ENCODE peak calls at places on chromosome 3, in four cellular contexts. G is WTC11, A is A549, L is HepG2. Y is an unnamed sample.

GRCh38 chr3:169604568-169604967 is 58.9 kb downstream of the MECOM start:
- DNase-seq in G (no peak), A (no peak), L (no peak), Y (no peak)

GRCh38 chr3:159513867-159514380 is 474.7 kb upstream of the IL12A start:
- DNase-seq in G (no peak), A (no peak), L (no peak), Y (no peak)

GRCh38 chr3:30073622-30074021 is 532.8 kb upstream of the TGFBR2 start:
- DNase-seq in G (no peak), A (no peak), L (no peak), Y (no peak)

GRCh38 chr3:12741205-12741604 is 17.9 kb downstream of the TMEM40 start:
- DNase-seq in G (no peak), A (no peak), L (no peak), Y (no peak)

GRCh38 chr3:186991470-186991869 is 61.1 kb downstream of the ST6GAL1 start:
- DNase-seq in G (no peak), A (no peak), L (no peak), Y (no peak)

GRCh38 chr3:134449277-134449676 is 36.5 kb downstream of the ANAPC13 start:
- DNase-seq in G (peak), A (no peak), L (peak), Y (peak)

GRCh38 chr3:52225452-52226228 is at the start of gene TLR9:
- DNase-seq in G (no peak), A (no peak), L (no peak), Y (no peak)

GRCh38 chr3:172673210-172673679 is 37.6 kb downstream of the NCEH1 start:
- DNase-seq in G (peak), A (peak), L (peak), Y (peak)

GRCh38 chr3:59016930-59017616 is 32.8 kb downstream of the CFAP20DC start:
- DNase-seq in G (no peak), A (no peak), L (no peak), Y (no peak)

GRCh38 chr3:62318365-62318751 is 55.0 kb downstream of the FEZF2 start:
- DNase-seq in G (peak), A (no peak), L (no peak), Y (no peak)

GRCh38 chr3:147267431-147267830 is 138.9 kb downstream of the ZIC4 start:
- DNase-seq in G (no peak), A (no peak), L (no peak), Y (no peak)
- TF ChIP-seq HMGXB4 in G (no peak), A (no peak), L (no peak), Y (no peak)

DNA sequence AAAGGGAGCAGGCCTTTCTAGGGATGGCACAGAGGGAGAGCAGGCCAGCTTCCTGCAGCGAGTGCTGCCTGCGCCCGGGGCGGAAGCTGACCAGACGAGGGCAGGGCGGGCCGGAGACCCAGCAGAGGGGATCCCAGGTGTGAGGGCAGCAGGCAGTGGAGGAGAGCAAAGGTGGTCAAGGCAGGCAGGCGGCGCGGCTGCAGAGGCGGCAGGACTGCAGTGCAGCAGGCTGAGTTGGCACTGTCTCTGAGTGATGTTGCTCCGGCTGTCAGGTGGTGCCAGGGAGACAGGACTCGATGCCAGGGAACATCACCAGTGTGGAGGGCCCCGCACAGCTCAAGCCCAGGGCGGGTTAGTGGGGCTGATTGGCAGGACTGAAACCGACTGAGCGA is 22.3 kb upstream of the PLXNA1 start:
- DNase-seq in G (no peak), A (no peak), L (no peak), Y (no peak)
- TF ChIP-seq HMGXB4 in G (no peak), A (no peak), L (no peak), Y (no peak)

DNA sequence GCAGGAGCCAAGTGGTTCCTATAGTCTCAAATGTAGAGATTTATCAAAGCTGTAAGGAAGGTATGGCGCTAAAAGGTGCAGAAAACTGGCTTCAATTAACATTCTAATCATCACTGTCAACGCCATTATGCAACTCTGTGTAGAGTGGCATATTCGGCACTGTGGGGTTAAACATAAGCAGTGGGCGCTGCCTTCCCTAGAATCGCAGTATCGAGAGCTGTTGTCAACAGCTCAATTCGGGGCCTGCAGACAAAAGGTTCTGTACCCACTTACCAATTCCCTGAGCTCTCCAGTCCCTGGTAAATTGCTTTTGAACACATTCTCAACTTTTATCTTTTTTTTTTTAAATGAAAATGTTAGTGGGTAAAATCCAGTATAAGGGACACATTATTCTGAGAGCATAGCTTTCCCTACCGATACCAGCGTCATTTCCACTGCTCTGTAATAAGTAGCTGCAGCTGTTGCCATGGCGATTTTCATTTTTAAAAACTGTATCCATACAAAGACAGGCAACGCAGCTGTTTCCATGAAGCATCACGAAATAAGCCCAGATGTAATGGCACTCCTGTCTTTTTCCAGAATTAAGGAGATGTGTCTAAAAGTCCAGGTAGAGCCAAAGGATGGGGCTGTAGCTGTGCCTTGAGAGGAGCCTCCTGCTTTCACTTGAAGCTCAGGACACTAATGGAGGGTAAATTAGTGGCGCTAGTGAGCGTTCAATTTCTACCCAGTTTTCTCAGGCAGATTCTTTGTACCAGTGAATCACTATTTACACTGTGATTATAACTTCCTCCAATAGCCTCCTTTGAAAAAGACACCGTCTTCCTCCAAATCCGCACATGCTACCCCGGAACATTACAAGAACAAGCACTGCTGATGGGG is 250.3 kb downstream of the SLC9A9 start:
- DNase-seq in G (no peak), A (no peak), L (no peak), Y (no peak)
- TF ChIP-seq HMGXB4 in G (no peak), A (no peak), L (no peak), Y (no peak)

DNA sequence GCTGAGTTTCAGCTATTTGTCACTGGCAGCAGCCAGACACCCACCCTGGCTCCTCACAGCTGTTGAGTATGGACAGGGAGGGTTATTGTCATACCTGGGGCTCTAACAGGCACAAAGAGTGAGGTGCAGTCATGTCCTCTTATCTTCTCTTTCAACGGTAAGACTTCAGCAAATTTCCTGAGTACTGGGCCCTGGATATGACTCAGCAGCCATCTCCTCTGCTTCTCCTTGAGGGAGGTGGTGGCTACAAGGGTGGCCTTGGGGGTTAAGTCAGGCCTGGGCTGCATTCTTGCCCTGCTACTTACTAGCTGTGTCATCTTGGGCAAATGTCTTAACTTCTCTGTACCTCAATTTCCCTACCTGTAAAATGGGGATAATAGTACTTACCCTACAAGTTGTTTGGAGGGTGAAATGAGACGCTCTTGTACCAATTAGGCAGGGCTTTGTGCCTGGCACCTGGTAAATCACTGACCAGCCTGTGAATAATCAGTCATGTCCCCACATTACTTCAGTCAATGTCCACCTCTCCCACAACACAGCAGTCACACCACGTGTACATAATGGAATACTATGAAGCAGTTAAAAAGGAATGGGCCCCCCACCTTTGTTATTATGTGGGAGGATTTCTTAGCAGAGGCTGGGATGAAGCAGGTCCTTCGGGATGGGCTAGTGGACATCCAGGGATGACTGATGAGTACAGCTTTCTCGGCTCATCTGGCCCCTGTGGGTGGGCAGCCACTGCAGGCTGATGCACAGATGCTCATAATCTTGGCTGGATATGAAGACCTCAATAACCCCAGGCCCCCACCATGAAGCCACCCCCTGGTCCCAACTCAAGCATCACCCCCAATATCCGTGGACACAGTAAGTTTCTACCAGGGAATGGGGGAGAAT is 528.8 kb downstream of the SHQ1 start:
- DNase-seq in G (no peak), A (no peak), L (no peak), Y (peak)
- TF ChIP-seq HMGXB4 in G (no peak), A (no peak), L (no peak), Y (no peak)

GRCh38 chr3:5056005-5056391 is 66.1 kb upstream of the ARL8B start:
- DNase-seq in G (no peak), A (no peak), L (no peak), Y (no peak)

GRCh38 chr3:5057857-5058324 is 64.2 kb upstream of the ARL8B start:
- DNase-seq in G (peak), A (peak), L (peak), Y (peak)

GRCh38 chr3:5061218-5061569 is 60.9 kb upstream of the ARL8B start:
- DNase-seq in G (no peak), A (no peak), L (no peak), Y (no peak)

GRCh38 chr3:5057217-5057616 is 64.9 kb upstream of the ARL8B start:
- DNase-seq in G (no peak), A (no peak), L (no peak), Y (no peak)

DNA sequence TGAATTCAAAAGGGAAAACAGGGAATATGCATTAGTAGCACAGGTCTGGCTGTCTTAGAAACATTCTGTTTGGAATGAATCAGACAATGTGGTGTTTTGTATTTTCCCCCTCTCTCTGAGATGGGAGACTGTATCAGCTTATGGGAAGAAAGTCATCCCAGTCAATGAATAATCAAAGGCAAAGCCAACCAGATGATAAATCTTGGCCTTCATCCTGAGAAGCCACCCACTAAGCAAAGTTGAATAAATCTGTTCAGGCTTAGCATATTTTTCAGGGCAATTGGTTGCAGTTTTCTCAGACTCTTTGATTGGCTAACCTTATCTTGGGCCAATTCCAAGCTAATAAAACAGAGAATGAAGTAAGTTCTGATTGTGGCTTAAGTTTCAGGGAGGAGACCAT is 63.6 kb upstream of the ARL8B start:
- DNase-seq in G (no peak), A (no peak), L (no peak), Y (no peak)
- TF ChIP-seq HMGXB4 in G (no peak), A (no peak), L (no peak), Y (no peak)

GRCh38 chr3:38610934-38611333 is 38.6 kb downstream of the SCN5A start:
- DNase-seq in G (no peak), A (no peak), L (no peak), Y (no peak)
- TF ChIP-seq HMGXB4 in G (no peak), A (no peak), L (no peak), Y (no peak)

DNA sequence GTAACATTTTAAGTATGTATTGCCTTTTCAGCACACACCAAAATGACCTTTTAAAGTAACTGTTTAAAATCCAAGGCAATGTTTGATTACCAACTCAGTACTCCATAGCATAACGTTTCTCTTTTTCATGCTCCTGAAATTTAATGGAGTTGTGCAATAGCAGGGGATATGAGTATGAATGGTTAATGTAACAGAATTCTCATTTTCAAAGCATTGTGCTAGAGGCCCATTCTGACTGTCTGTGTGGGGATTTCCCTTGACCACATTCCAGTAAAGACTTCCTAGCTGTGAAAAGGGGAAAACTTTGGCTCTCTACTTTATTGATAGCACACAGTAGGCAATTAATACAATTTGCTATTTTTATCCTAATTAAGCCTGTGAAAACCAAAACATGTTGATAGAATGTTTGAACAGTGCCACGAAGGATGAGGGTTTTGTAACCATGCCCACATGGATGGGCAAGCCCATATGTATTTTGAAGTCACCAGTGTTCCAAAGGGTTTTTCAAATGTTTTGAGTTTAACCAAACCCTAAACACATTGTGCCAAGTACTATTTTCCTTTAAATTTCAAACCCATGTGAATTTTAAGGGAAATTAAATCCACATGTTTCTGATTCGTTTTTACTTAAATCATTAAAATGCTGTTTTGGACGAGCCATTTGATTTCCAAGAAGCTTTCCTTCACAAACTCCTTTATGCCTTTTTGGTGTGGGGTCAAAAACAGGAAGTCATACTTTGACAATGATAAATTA is 261.3 kb downstream of the SHOX2 start:
- DNase-seq in G (no peak), A (no peak), L (no peak), Y (no peak)
- TF ChIP-seq HMGXB4 in G (no peak), A (no peak), L (no peak), Y (no peak)

GRCh38 chr3:180085122-180085710 is 48.5 kb upstream of the PEX5L start:
- DNase-seq in G (no peak), A (no peak), L (no peak), Y (no peak)
- TF ChIP-seq HMGXB4 in G (no peak), A (no peak), L (no peak), Y (no peak)

Y was measured in K562.